ENCODE peak calls at places on chromosomes 1 and 21, in eight cellular contexts. F, G, O, N, S, H, D and L are unnamed samples.

GRCh38 chr21:27534211-27534610 is 567.3 kb upstream of the ADAMTS5 start:
- DNase-seq in F (no peak), G (no peak), O (no peak), N (no peak), S (peak), H (no peak), D (no peak), L (peak)

GRCh38 chr1:225870883-225871282 is 11.3 kb downstream of the TMEM63A start:
- DNase-seq in F (no peak), G (no peak), O (peak), N (no peak), S (no peak), H (no peak), D (no peak), L (no peak)

GRCh38 chr1:229117664-229118300 is 153.1 kb upstream of the RAB4A start:
- DNase-seq in F (no peak), G (no peak), O (peak), N (no peak), S (peak), H (no peak), D (peak), L (peak)

GRCh38 chr1:84776639-84777038 is 86.4 kb upstream of the SSX2IP start:
- DNase-seq in F (no peak), G (no peak), O (no peak), N (no peak), S (no peak), H (no peak), D (no peak), L (no peak)

GRCh38 chr1:232431326-232431725 is 198.6 kb downstream of the SIPA1L2 start:
- DNase-seq in F (no peak), G (no peak), O (no peak), N (no peak), S (no peak), H (no peak), D (no peak), L (no peak)

GRCh38 chr1:27993241-27993640 is 33.5 kb downstream of the XKR8 start:
- DNase-seq in F (no peak), G (no peak), O (no peak), N (no peak), S (no peak), H (no peak), D (no peak), L (no peak)

GRCh38 chr1:7221823-7222462 is 436.7 kb downstream of the CAMTA1 start:
- DNase-seq in F (no peak), G (no peak), O (no peak), N (no peak), S (peak), H (no peak), D (no peak), L (peak)

GRCh38 chr21:45091540-45092322 is 17.4 kb downstream of the ADARB1 start:
- DNase-seq in F (no peak), G (no peak), O (no peak), N (no peak), S (peak), H (no peak), D (no peak), L (peak)

GRCh38 chr1:94119796-94120590 is 955 bp downstream of the ABCA4 start:
- DNase-seq in F (peak), G (no peak), O (no peak), N (peak), S (no peak), H (no peak), D (no peak), L (peak)

GRCh38 chr1:204259782-204260181 is 46.0 kb upstream of the GOLT1A start:
- DNase-seq in F (no peak), G (no peak), O (no peak), N (no peak), S (no peak), H (no peak), D (no peak), L (no peak)